ENCODE peak calls at places on chromosomes 4 and X, in six cellular contexts. V is dorsolateral prefrontal cortex, D is fibroblast of lung, K is AG04450, M is neural crest cell, C is BJ. U is an unnamed sample.

GRCh38 chr4:54229631-54230478 is 762 bp downstream of the PDGFRA start:
- DNase-seq in K (no peak), M (no peak), D (peak; percentile 79), V (no peak), C (no peak), U (no peak)

GRCh38 chr4:183354213-183354612 is 32.0 kb upstream of the CLDN24 start:
- DNase-seq in D (no peak), V (no peak), M (no peak), K (no peak), C (no peak), U (peak; percentile 67)

GRCh38 chrX:116379854-116380253 is 56.6 kb upstream of the SLC6A14 start:
- DNase-seq in C (no peak), D (peak; percentile 85), K (no peak), M (no peak), V (no peak), U (peak; percentile 77)

GRCh38 chrX:126164689-126165400 is 1.2 kb downstream of the DCAF12L2 start:
- DNase-seq in K (no peak), C (no peak), V (no peak), D (no peak), M (no peak), U (no peak)

GRCh38 chr4:79442422-79442821 is 34.4 kb upstream of the GK2 start:
- DNase-seq in D (peak; percentile 3), M (no peak), K (no peak), V (no peak), C (no peak), U (peak; percentile 48)

GRCh38 chr4:82586055-82586454 is 24.3 kb upstream of the TMEM150C start:
- DNase-seq in K (no peak), D (no peak), V (no peak), M (no peak), C (no peak), U (no peak)

GRCh38 chr4:29581469-29581868 is 1138.7 kb upstream of the PCDH7 start:
- DNase-seq in K (no peak), M (no peak), V (peak; percentile 52), D (peak; percentile 39), C (no peak), U (no peak)

GRCh38 chr4:150140774-150141400 is 62.6 kb downstream of the DCLK2 start:
- DNase-seq in C (peak; percentile 55), D (peak; percentile 80), M (no peak), V (no peak), K (no peak), U (peak; percentile 76)

GRCh38 chr4:73917081-73917501 is 47.9 kb downstream of the CXCL1 start:
- DNase-seq in D (peak; percentile 97), M (no peak), K (peak; percentile 86), C (peak; percentile 94), V (no peak), U (peak; percentile 92)

GRCh38 chrX:74835566-74835965 is 89.7 kb downstream of the NEXMIF start:
- DNase-seq in M (no peak), D (no peak), C (no peak), K (no peak), V (no peak), U (no peak)

GRCh38 chr4:56979674-56980073 is 978 bp downstream of the POLR2B start:
- DNase-seq in M (peak; percentile 14), V (no peak), C (no peak), D (no peak), K (no peak), U (peak; percentile 36)

GRCh38 chrX:36898301-36898700 is 109.9 kb upstream of the FAM47C start:
- DNase-seq in C (no peak), K (no peak), V (no peak), D (peak; percentile 0), M (no peak), U (peak; percentile 28)

GRCh38 chrX:103373581-103373980 is 2.8 kb upstream of the BEX3 start:
- DNase-seq in V (no peak), D (no peak), K (no peak), C (no peak), M (no peak), U (no peak)

GRCh38 chrX:54799046-54799445 is 991 bp upstream of the ITIH6 start:
- DNase-seq in D (no peak), V (no peak), M (no peak), K (no peak), C (no peak), U (no peak)

DNA sequence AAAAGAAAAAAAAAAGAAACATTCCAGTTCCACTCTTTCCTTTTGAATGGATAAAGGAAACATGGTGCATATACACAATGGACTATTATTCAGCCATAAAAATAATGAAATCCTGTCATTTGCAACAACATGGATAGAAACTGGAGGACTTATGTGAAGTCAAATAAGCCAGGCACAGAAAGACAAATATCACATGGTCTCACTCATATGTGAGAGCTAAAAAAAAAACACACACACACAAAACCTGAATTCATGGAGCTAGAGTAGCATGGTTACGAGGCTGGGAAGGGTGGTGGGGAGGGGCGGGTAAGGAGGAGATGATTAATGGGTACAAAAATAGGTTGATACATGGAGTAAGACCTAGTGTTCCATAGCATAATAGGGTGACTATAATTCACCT is 22.4 kb upstream of the SH3KBP1 start:
- DNase-seq in C (no peak), K (no peak), M (no peak), V (no peak), D (no peak), U (no peak)
- TF ChIP-seq CTCF in C (no peak), K (no peak), M (no peak), V (no peak), D (no peak), U (no peak)

GRCh38 chr4:155757745-155758265 is 1.0 kb upstream of the GUCY1B1 start:
- DNase-seq in M (no peak), V (no peak), K (no peak), C (no peak), D (no peak), U (no peak)

GRCh38 chr4:155758500-155759371 is at the start of gene GUCY1B1:
- DNase-seq in D (peak; percentile 95), K (peak; percentile 86), M (peak; percentile 76), C (peak; percentile 55), V (peak; percentile 96), U (peak; percentile 93)

GRCh38 chr4:155761047-155761446 is 2.2 kb downstream of the GUCY1B1 start:
- DNase-seq in D (no peak), V (no peak), K (no peak), C (no peak), M (no peak), U (no peak)

GRCh38 chr4:155761916-155762315 is 3.1 kb downstream of the GUCY1B1 start:
- DNase-seq in K (no peak), C (no peak), D (no peak), M (no peak), V (no peak), U (no peak)

DNA sequence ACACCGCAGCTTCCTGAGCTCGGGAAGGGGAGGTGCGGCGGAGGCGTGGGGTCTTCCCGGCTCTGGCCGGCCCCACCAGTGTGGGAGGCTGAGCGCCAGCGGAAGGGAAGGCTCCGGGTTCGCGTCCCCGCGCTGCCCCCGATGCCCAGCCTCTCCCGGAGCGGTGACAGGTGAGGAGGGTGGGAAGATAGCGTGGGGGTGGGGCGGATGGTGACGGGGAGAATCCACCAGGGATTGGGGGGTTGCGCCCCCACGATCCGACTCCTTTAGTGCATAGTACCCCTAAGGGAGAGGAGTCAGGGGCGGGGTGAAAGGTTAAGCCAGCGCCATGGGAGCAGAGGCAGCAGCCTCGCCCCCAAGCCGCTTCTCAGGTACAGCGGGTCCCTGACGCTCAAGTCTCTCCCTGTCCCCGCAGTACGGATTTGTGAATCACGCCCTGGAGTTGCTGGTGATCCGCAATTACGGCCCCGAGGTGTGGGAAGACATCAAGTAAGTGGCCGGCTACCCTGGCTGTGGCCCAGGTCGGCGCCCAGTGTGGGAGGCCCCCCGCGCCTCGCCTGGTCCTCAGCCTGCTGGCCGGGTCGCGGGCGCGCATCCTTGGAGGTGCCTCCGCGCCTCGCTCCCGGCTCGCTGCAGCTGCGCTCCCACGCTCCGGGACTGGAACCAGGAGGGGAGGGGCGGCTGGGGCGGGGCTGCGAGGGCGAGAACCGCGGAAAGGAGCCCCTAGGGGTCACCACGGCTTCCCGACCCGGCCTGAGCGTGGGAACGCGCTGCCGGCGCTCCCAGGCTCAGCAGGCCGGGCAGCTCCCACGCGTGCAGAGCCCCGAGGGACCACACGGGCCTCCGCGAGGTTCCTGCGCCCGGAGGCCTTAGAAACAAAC is 791 bp downstream of the GUCY1B1 start:
- DNase-seq in C (no peak), V (peak; percentile 30), K (no peak), D (peak; percentile 61), M (peak; percentile 50), U (no peak)
- TF ChIP-seq CTCF in C (no peak), V (no peak), K (no peak), D (no peak), M (peak; percentile 33), U (no peak)

DNA sequence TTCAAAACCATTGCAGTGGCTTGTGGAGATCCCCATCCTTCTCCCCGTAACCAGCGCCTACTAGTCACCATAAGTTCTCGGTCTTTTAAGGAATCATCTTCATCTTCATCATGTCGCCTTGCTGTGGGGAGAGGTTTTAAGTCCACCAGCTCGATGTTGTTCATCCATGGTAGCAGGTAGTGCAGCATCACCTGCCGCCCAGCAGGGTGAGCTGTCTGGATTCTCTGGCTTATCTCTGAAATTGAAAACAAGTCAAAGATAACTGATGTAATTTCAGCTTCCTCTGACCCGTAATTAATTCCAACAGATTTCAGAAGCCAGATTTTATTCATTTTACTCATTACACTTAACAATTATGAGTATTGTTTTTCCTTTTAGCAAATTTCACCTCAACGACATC is 67.4 kb downstream of the ZAR1 start:
- DNase-seq in D (no peak), M (no peak), C (no peak), K (no peak), V (no peak), U (peak; percentile 6)
- TF ChIP-seq CTCF in D (no peak), M (peak; percentile 48), C (peak; percentile 32), K (peak; percentile 23), V (no peak), U (peak; percentile 10)

GRCh38 chr4:136329042-136329662 is 1203.1 kb downstream of the PCDH18 start:
- DNase-seq in C (no peak), V (no peak), K (no peak), D (peak; percentile 3), M (no peak), U (peak; percentile 8)
- TF ChIP-seq CTCF in C (no peak), V (no peak), K (peak; percentile 30), D (no peak), M (peak; percentile 33), U (peak; percentile 35)

GRCh38 chr4:147594107-147594506 is 23.1 kb upstream of the TMEM184C start:
- DNase-seq in D (no peak), K (no peak), M (no peak), C (no peak), V (no peak), U (no peak)
- TF ChIP-seq CTCF in D (peak; percentile 22), K (peak; percentile 5), M (no peak), C (peak; percentile 9), V (no peak), U (no peak)

DNA sequence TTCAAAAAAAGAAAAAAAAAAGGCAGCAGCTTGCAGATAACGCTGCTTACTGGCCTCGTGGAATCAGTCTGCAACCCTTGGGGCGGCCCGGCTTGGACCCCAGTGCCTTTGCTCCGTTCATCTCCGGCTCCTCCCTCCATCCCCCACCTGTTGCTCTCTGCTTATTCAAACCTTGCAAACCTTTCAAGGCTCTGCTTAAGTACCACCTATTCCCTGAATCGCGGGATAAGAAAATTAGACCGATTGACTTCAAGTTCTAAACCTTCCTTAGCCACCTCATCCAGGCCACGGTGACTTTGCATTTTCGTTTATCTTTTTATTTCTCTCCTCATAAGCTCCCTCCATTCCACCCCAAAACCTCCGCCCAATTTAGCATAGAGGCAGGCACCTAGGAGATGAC is 1.4 kb upstream of the PHKA1 start:
- DNase-seq in V (no peak), M (no peak), C (no peak), D (no peak), K (no peak), U (no peak)
- TF ChIP-seq CTCF in V (no peak), M (no peak), C (no peak), D (no peak), K (no peak), U (no peak)